ENCODE peak calls at places on chromosomes 2 and 18, in eight cellular contexts. L, B, U, V, Q, I, A and J are unnamed samples.

GRCh38 chr2:157751462-157752058 is 122.9 kb upstream of the ACVR1C start:
- DNase-seq in L (no peak), B (no peak), U (no peak), V (peak; percentile 30), Q (no peak), I (no peak), A (no peak), J (no peak)

GRCh38 chr2:110647777-110648176 is 30.1 kb downstream of the BUB1 start:
- DNase-seq in L (no peak), B (no peak), U (no peak), V (no peak), Q (no peak), I (no peak), A (no peak), J (no peak)

GRCh38 chr2:43051316-43051715 is 175.1 kb downstream of the ZFP36L2 start:
- DNase-seq in L (no peak), B (peak; percentile 54), U (no peak), V (peak; percentile 70), Q (no peak), I (no peak), A (no peak), J (no peak)

GRCh38 chr18:56505971-56506370 is 132.4 kb downstream of the TXNL1 start:
- DNase-seq in L (no peak), B (no peak), U (no peak), V (no peak), Q (no peak), I (no peak), A (no peak), J (no peak)

GRCh38 chr2:214185546-214185945 is 225.3 kb upstream of the VWC2L start:
- DNase-seq in L (no peak), B (no peak), U (no peak), V (no peak), Q (no peak), I (no peak), A (no peak), J (no peak)

GRCh38 chr2:240647503-240648154 is 22.3 kb downstream of the GPR35 start:
- DNase-seq in L (no peak), B (no peak), U (no peak), V (no peak), Q (peak; percentile 68), I (no peak), A (peak; percentile 18), J (no peak)

GRCh38 chr2:41621578-41621977 is 426.2 kb upstream of the PKDCC start:
- DNase-seq in L (no peak), B (no peak), U (no peak), V (no peak), Q (no peak), I (no peak), A (no peak), J (no peak)

GRCh38 chr2:127661072-127661618 is 14.2 kb downstream of the LIMS2 start:
- DNase-seq in L (no peak), B (peak; percentile 71), U (no peak), V (peak; percentile 85), Q (no peak), I (no peak), A (no peak), J (no peak)

GRCh38 chr2:142190805-142191204 is 60.0 kb upstream of the LRP1B start:
- DNase-seq in L (no peak), B (no peak), U (no peak), V (peak; percentile 59), Q (no peak), I (no peak), A (no peak), J (no peak)

GRCh38 chr2:104867351-104868080 is 13.6 kb downstream of the POU3F3 start:
- DNase-seq in L (no peak), B (no peak), U (no peak), V (no peak), Q (no peak), I (no peak), A (peak; percentile 23), J (no peak)

GRCh38 chr18:78546281-78546680 is 433.3 kb upstream of the SALL3 start:
- DNase-seq in L (no peak), B (no peak), U (no peak), V (no peak), Q (no peak), I (no peak), A (no peak), J (no peak)

GRCh38 chr2:240182476-240182875 is 42.0 kb upstream of the OTOS start:
- DNase-seq in L (no peak), B (peak; percentile 34), U (no peak), V (no peak), Q (no peak), I (no peak), A (no peak), J (no peak)

GRCh38 chr2:64525323-64525625 is 1.1 kb downstream of the AFTPH start:
- DNase-seq in L (no peak), B (no peak), U (no peak), V (peak; percentile 57), Q (no peak), I (no peak), A (peak; percentile 60), J (no peak)

GRCh38 chr18:62863629-62864028 is 148.3 kb downstream of the PHLPP1 start:
- DNase-seq in L (peak; percentile 51), B (no peak), U (no peak), V (peak; percentile 17), Q (no peak), I (no peak), A (no peak), J (no peak)

GRCh38 chr2:135142323-135142722 is 90.2 kb downstream of the RAB3GAP1 start:
- DNase-seq in L (no peak), B (no peak), U (no peak), V (no peak), Q (no peak), I (no peak), A (no peak), J (no peak)

GRCh38 chr2:72289283-72289682 is 141.6 kb upstream of the CYP26B1 start:
- DNase-seq in L (no peak), B (no peak), U (no peak), V (no peak), Q (no peak), I (no peak), A (no peak), J (no peak)

GRCh38 chr18:76459687-76460350 is 35.2 kb downstream of the ZNF516 start:
- DNase-seq in L (peak; percentile 96), B (peak; percentile 59), U (no peak), V (peak; percentile 88), Q (peak; percentile 85), I (no peak), A (no peak), J (peak; percentile 98)

GRCh38 chr2:9377461-9378097 is 45.7 kb downstream of the ITGB1BP1 start:
- DNase-seq in L (peak; percentile 16), B (peak; percentile 26), U (no peak), V (peak; percentile 36), Q (no peak), I (no peak), A (no peak), J (no peak)

GRCh38 chr2:217804338-217804737 is 198.5 kb downstream of the TNS1 start:
- DNase-seq in L (no peak), B (peak; percentile 60), U (peak; percentile 45), V (no peak), Q (peak; percentile 75), I (no peak), A (no peak), J (no peak)

GRCh38 chr2:159251296-159252173 is 35.0 kb downstream of the WDSUB1 start:
- DNase-seq in L (no peak), B (no peak), U (no peak), V (no peak), Q (no peak), I (no peak), A (no peak), J (no peak)

GRCh38 chr2:230170532-230170931 is 49.3 kb downstream of the SP110 start:
- DNase-seq in L (no peak), B (no peak), U (no peak), V (no peak), Q (no peak), I (no peak), A (no peak), J (no peak)

GRCh38 chr2:98377569-98377968 is 31.3 kb downstream of the CNGA3 start:
- DNase-seq in L (no peak), B (no peak), U (no peak), V (no peak), Q (no peak), I (no peak), A (no peak), J (no peak)

GRCh38 chr2:236667526-236667925 is 97.9 kb downstream of the ACKR3 start:
- DNase-seq in L (no peak), B (no peak), U (no peak), V (no peak), Q (peak; percentile 72), I (no peak), A (no peak), J (no peak)

GRCh38 chr2:149573760-149574159 is 13.8 kb downstream of the MMADHC start:
- DNase-seq in L (no peak), B (no peak), U (no peak), V (no peak), Q (no peak), I (no peak), A (no peak), J (no peak)

GRCh38 chr18:8257851-8258434 is 351.3 kb upstream of the RAB12 start:
- DNase-seq in L (no peak), B (no peak), U (no peak), V (peak; percentile 30), Q (no peak), I (no peak), A (no peak), J (no peak)